ENCODE peak calls at places on chromosome 3, in six cellular contexts. Y is stromal cell of bone marrow, X is cardiac muscle cell, C is PC-3, I is activated T-cell treated with anti-CD3 and anti-CD28 coated beads for 48 hours, D is lung microvascular endothelial cell. V is an unnamed sample.

GRCh38 chr3:131361464-131362421 is 19.8 kb upstream of the NUDT16 start:
- DNase-seq in I (peak), X (peak), D (no peak), C (peak), Y (no peak), V (no peak)

GRCh38 chr3:27939510-27939909 is 217.4 kb upstream of the EOMES start:
- DNase-seq in D (no peak), I (no peak), X (no peak), Y (no peak), C (no peak), V (no peak)

GRCh38 chr3:125958511-125959316 is 10.3 kb upstream of the ROPN1B start:
- DNase-seq in X (no peak), D (no peak), C (no peak), I (no peak), Y (no peak), V (no peak)

GRCh38 chr3:39327746-39328349 is 1.7 kb upstream of the CCR8 start:
- DNase-seq in Y (no peak), X (no peak), C (no peak), I (no peak), D (no peak), V (peak)

GRCh38 chr3:156256256-156256655 is 135.9 kb downstream of the KCNAB1 start:
- DNase-seq in I (no peak), D (peak), Y (no peak), X (no peak), C (no peak), V (no peak)

GRCh38 chr3:191166366-191166765 is 32.7 kb upstream of the OSTN start:
- DNase-seq in Y (no peak), I (no peak), X (no peak), D (no peak), C (no peak), V (no peak)

GRCh38 chr3:56590814-56591213 is 33.8 kb downstream of the CCDC66 start:
- DNase-seq in C (peak), Y (no peak), I (no peak), X (no peak), D (no peak), V (no peak)

GRCh38 chr3:65019412-65020093 is 331.8 kb upstream of the ADAMTS9 start:
- DNase-seq in X (no peak), Y (no peak), D (no peak), I (no peak), C (no peak), V (no peak)

GRCh38 chr3:33883538-33884203 is 85.2 kb downstream of the PDCD6IP start:
- DNase-seq in D (peak), Y (peak), C (peak), I (no peak), X (peak), V (peak)

GRCh38 chr3:126344380-126345041 is 12.7 kb downstream of the KLF15 start:
- DNase-seq in X (no peak), I (no peak), Y (no peak), D (no peak), C (no peak), V (no peak)

GRCh38 chr3:10469406-10470119 is 35.8 kb downstream of the ATP2B2 start:
- DNase-seq in I (no peak), X (peak), D (no peak), Y (no peak), C (no peak), V (no peak)

GRCh38 chr3:126696701-126697267 is 7.3 kb upstream of the CHCHD6 start:
- DNase-seq in X (no peak), D (no peak), C (no peak), Y (no peak), I (no peak), V (no peak)

GRCh38 chr3:77541203-77541922 is 501.5 kb downstream of the ROBO2 start:
- DNase-seq in X (peak), Y (no peak), I (no peak), C (no peak), D (no peak), V (no peak)

GRCh38 chr3:105608623-105609022 is 241.9 kb downstream of the ALCAM start:
- DNase-seq in C (no peak), X (peak), Y (no peak), I (no peak), D (no peak), V (no peak)

GRCh38 chr3:32313723-32314473 is 75.4 kb downstream of the CMTM8 start:
- DNase-seq in Y (no peak), X (no peak), I (peak), C (peak), D (peak), V (no peak)

GRCh38 chr3:152155246-152155645 is 113.5 kb upstream of the MBNL1 start:
- DNase-seq in Y (no peak), I (no peak), D (no peak), X (no peak), C (no peak), V (no peak)

GRCh38 chr3:189392969-189393368 is 221.2 kb downstream of the TPRG1 start:
- DNase-seq in X (no peak), D (no peak), Y (no peak), C (peak), I (no peak), V (no peak)

GRCh38 chr3:47836986-47837385 is 34.0 kb downstream of the DHX30 start:
- DNase-seq in I (no peak), Y (no peak), C (no peak), D (no peak), X (no peak), V (no peak)

GRCh38 chr3:147099076-147099475 is 307.3 kb downstream of the ZIC4 start:
- DNase-seq in D (no peak), Y (no peak), X (no peak), I (no peak), C (no peak), V (no peak)

GRCh38 chr3:190862209-190863118 is at the start of gene GMNC:
- DNase-seq in I (peak), Y (peak), X (peak), D (peak), C (peak), V (peak)

GRCh38 chr3:36792342-36792741 is 28.0 kb upstream of the DCLK3 start:
- DNase-seq in D (peak), X (peak), I (no peak), Y (no peak), C (peak), V (peak)

GRCh38 chr3:176739169-176739568 is 458.1 kb downstream of the TBL1XR1 start:
- DNase-seq in C (peak), X (no peak), D (no peak), I (no peak), Y (no peak), V (no peak)

GRCh38 chr3:194686816-194687637 is 1.3 kb downstream of the FAM43A start:
- DNase-seq in I (peak), Y (no peak), C (peak), D (peak), X (peak), V (peak)

GRCh38 chr3:183733553-183733952 is 36.0 kb downstream of the YEATS2 start:
- DNase-seq in X (no peak), Y (no peak), D (no peak), I (no peak), C (no peak), V (no peak)

GRCh38 chr3:95609411-95609810 is 1205.0 kb upstream of the EPHA6 start:
- DNase-seq in C (no peak), I (no peak), X (no peak), Y (no peak), D (no peak), V (no peak)

GRCh38 chr3:15797600-15798303 is at the start of gene ANKRD28:
- DNase-seq in D (peak), I (no peak), Y (peak), X (peak), C (peak), V (peak)

GRCh38 chr3:117045143-117045542 is 335.6 kb downstream of the TUSC7 start:
- DNase-seq in D (no peak), I (no peak), X (peak), Y (no peak), C (peak), V (no peak)

GRCh38 chr3:195186041-195186709 is 84.8 kb downstream of the XXYLT1 start:
- DNase-seq in D (no peak), Y (no peak), X (no peak), I (no peak), C (no peak), V (peak)

GRCh38 chr3:154642066-154642619 is 212.2 kb upstream of the GPR149 start:
- DNase-seq in X (no peak), D (no peak), C (no peak), Y (no peak), I (no peak), V (no peak)

GRCh38 chr3:45088959-45089358 is 57.2 kb downstream of the CDCP1 start:
- DNase-seq in C (no peak), I (no peak), Y (no peak), X (no peak), D (no peak), V (no peak)

GRCh38 chr3:57007513-57008415 is 52.7 kb upstream of the SPATA12 start:
- DNase-seq in Y (peak), D (peak), C (peak), I (no peak), X (no peak), V (no peak)

GRCh38 chr3:111750278-111750884 is 108.7 kb upstream of the PHLDB2 start:
- DNase-seq in D (no peak), Y (no peak), C (no peak), I (no peak), X (no peak), V (no peak)

GRCh38 chr3:184525337-184526157 is 36.0 kb upstream of the EPHB3 start:
- DNase-seq in I (no peak), Y (no peak), C (no peak), D (no peak), X (peak), V (no peak)

GRCh38 chr3:65335587-65335986 is 647.8 kb upstream of the ADAMTS9 start:
- DNase-seq in Y (no peak), C (no peak), X (no peak), I (no peak), D (no peak), V (no peak)

V was measured in GM12865.